ENCODE peak calls at places on chromosomes 3 and 15, in six cellular contexts. O, M, T, P, C and I are unnamed samples. For H3K4me1, the result is how much of the 10 kb centered on the place peaks cover.

GRCh38 chr3:149393355-149394165 is 16.1 kb upstream of the TM4SF1 start:
- DNase-seq in O (peak), M (peak), T (peak), P (peak), C (no peak), I (peak)

GRCh38 chr3:6229778-6230410 is 631.0 kb upstream of the GRM7 start:
- DNase-seq in O (no peak), M (peak), T (no peak), P (no peak), C (no peak), I (no peak)

GRCh38 chr3:125054436-125055164 is 1.2 kb downstream of the HEG1 start:
- DNase-seq in O (peak), M (peak), T (no peak), P (peak), C (no peak), I (no peak)

GRCh38 chr15:48440084-48440483 is 108.9 kb downstream of the DUT start:
- DNase-seq in O (peak), M (no peak), T (no peak), P (no peak), C (no peak), I (no peak)

GRCh38 chr3:154195620-154196366 is 74.6 kb downstream of the ARHGEF26 start:
- DNase-seq in O (no peak), M (no peak), T (no peak), P (no peak), C (no peak), I (no peak)

GRCh38 chr3:37243811-37244748 is 69.7 kb upstream of the LRRFIP2 start:
- DNase-seq in O (peak), M (no peak), T (peak), P (peak), C (peak), I (peak)

GRCh38 chr3:192215-192929 is 4.2 kb upstream of the CHL1 start:
- DNase-seq in O (no peak), M (no peak), T (peak), P (no peak), C (no peak), I (no peak)

GRCh38 chr3:10619989-10620832 is 114.8 kb upstream of the ATP2B2 start:
- DNase-seq in O (no peak), M (no peak), T (no peak), P (peak), C (no peak), I (no peak)

GRCh38 chr3:113214917-113215595 is 3.7 kb downstream of the BOC start:
- DNase-seq in O (no peak), M (no peak), T (no peak), P (no peak), C (no peak), I (no peak)

GRCh38 chr3:150449169-150449721 is 41.1 kb downstream of the TSC22D2 start:
- DNase-seq in O (no peak), M (no peak), T (no peak), P (no peak), C (no peak), I (no peak)

GRCh38 chr15:91196768-91197167 is 96.7 kb downstream of the SV2B start:
- DNase-seq in O (no peak), M (no peak), T (no peak), P (peak), C (no peak), I (no peak)

GRCh38 chr15:77542491-77543001 is 90.2 kb downstream of the LINGO1 start:
- DNase-seq in O (no peak), M (no peak), T (peak), P (no peak), C (no peak), I (no peak)

GRCh38 chr3:17359911-17360310 is 382.5 kb downstream of the TBC1D5 start:
- DNase-seq in O (no peak), M (no peak), T (no peak), P (no peak), C (no peak), I (no peak)

GRCh38 chr3:186180151-186180550 is 71.3 kb upstream of the ETV5 start:
- DNase-seq in O (no peak), M (no peak), T (no peak), P (no peak), C (no peak), I (no peak)

GRCh38 chr3:159904455-159904854 is 84.2 kb upstream of the IL12A start:
- DNase-seq in O (no peak), M (no peak), T (no peak), P (no peak), C (no peak), I (no peak)

GRCh38 chr3:143090486-143090885 is 29.1 kb upstream of the CHST2 start:
- DNase-seq in O (peak), M (no peak), T (no peak), P (peak), C (no peak), I (no peak)

DNA sequence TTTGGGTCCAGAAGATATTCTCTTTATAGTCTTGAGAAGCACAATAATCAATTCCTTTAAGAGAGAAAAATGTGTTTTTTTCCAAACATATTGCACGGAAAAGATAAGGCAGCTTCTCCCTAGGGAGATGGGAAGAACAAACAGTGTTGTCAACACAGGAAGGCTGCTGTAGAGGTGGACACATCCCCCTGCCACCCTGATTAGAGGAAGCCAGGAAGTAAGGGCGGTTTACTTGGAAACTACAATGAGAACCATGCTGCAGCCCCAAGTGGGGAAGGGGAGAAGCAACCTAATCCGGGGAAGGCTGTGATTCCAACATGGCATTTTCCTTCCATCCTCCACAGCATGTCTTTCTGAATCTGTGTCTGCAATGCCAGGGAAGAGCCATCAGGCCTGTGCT is 256.9 kb upstream of the TGFBR2 start:
- DNase-seq in O (no peak), M (no peak), T (no peak), P (no peak), C (no peak), I (no peak)
- H3K4me1 ChIP-seq in O (under half), M (under half), T (under half), P (half or more), C (half or more), I (under half)

GRCh38 chr3:47799733-47800132 is 3.2 kb upstream of the DHX30 start:
- DNase-seq in O (no peak), M (no peak), T (no peak), P (no peak), C (no peak), I (no peak)
- H3K4me1 ChIP-seq in O (under half), M (under half), T (under half), P (under half), C (under half), I (under half)

DNA sequence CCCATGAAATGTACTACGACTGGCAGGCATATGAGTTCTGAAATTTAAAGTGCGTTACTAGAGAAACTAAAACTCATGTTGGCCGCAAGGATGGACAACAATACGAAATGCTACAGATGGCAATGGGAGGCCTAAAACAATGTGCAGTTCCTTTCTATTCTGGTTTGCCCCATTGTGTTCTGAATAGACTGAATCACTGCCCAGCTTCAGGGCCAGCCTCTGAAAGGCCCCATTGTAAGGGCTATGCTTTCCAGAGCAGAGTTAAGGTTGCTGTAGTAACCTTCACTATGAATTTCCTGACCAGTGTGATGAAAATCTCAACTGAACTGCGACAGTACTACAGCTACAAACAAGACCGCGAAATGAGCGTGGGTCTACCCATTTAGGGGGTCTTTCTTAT is 80.3 kb downstream of the MYO1E start:
- DNase-seq in O (no peak), M (no peak), T (no peak), P (no peak), C (no peak), I (no peak)
- H3K4me1 ChIP-seq in O (under half), M (half or more), T (under half), P (under half), C (under half), I (under half)

GRCh38 chr3:64130436-64130835 is 94.8 kb downstream of the PRICKLE2 start:
- DNase-seq in O (no peak), M (no peak), T (no peak), P (no peak), C (no peak), I (no peak)

GRCh38 chr3:64134882-64135281 is 90.4 kb downstream of the PRICKLE2 start:
- DNase-seq in O (no peak), M (no peak), T (no peak), P (no peak), C (no peak), I (no peak)

GRCh38 chr3:64133991-64134390 is 91.3 kb downstream of the PRICKLE2 start:
- DNase-seq in O (no peak), M (no peak), T (no peak), P (no peak), C (no peak), I (no peak)

GRCh38 chr3:64131755-64132154 is 93.5 kb downstream of the PRICKLE2 start:
- DNase-seq in O (no peak), M (no peak), T (no peak), P (no peak), C (no peak), I (no peak)

DNA sequence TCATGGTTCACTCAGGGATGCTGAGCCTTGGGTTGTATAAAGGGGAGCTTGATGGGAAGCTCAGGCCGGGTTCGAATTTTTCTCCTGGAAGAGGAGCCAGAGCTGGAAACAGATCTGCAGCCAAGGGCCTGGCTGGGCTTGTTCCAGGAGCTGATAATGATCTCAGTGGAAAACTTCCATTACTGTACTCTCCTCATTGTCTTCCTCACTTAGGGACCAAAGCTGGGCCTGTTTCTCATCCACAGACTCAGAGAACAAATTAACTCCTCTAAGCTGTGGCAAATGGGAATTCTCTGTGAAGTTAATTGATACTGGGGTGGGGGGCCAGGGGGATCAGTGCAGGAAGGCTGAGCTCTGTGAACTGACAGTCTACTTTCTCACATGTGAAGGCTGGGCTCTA is 92.0 kb downstream of the PRICKLE2 start:
- DNase-seq in O (no peak), M (no peak), T (no peak), P (peak), C (no peak), I (no peak)
- H3K4me1 ChIP-seq in O (under half), M (under half), T (under half), P (under half), C (under half), I (under half)

DNA sequence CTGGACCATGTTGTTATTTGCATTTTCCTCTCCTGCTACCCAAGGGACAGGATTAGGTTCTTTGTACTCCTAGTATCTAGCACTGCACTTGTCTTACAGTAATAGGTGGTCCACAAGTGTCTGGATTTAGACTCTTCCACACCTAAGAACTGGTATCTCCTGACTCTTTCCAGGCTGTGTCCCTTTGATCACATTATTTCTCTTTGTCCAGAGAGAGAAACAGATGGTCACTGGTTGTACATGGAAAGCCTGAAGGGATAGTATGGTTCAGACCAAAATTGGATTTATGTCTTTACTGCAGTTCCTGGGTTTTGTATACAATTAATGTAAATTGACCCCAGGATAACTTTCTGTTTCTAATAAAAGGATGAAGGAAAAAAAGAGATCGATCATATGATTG is 64.0 kb downstream of the PDE8A start:
- DNase-seq in O (no peak), M (no peak), T (no peak), P (peak), C (no peak), I (no peak)
- H3K4me1 ChIP-seq in O (under half), M (under half), T (under half), P (under half), C (under half), I (under half)

DNA sequence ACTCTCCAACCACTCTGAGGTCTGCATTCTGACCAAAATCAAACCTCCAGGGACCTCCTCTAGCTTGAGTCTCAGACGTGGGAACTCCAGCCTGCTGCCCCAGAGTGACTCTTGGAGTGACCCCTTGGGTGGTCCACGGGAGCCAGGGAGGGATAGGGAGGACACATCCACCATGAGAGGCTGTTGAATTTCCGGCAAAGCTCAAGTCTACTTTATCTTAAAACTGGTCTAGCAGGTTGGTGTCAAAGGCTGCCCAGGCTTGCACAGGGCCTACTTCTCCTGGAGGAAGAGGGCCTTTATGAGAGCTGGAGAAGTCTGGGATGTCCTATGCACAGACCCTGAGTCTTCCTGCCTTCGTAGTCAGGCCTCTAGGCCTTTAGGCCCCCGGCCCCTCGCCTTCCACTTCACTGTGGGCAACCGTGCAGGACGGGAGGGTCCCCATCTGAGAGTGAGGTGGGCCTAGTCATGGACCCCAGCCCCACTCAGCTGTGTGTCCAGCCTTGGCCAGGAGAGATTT is 8.8 kb downstream of the CISH start:
- DNase-seq in O (no peak), M (no peak), T (no peak), P (no peak), C (no peak), I (peak)
- H3K4me1 ChIP-seq in O (half or more), M (under half), T (under half), P (under half), C (half or more), I (under half)

GRCh38 chr3:195115598-195115905 is 155.4 kb downstream of the XXYLT1 start:
- DNase-seq in O (no peak), M (no peak), T (no peak), P (no peak), C (no peak), I (no peak)
- H3K4me1 ChIP-seq in O (under half), M (under half), T (under half), P (under half), C (under half), I (under half)

GRCh38 chr3:187211532-187212274 is 14.4 kb downstream of the RTP1 start:
- DNase-seq in O (no peak), M (no peak), T (no peak), P (no peak), C (no peak), I (no peak)

GRCh38 chr3:187212705-187213104 is 15.4 kb downstream of the RTP1 start:
- DNase-seq in O (peak), M (no peak), T (no peak), P (no peak), C (no peak), I (no peak)

GRCh38 chr3:187210091-187210490 is 12.8 kb downstream of the RTP1 start:
- DNase-seq in O (no peak), M (no peak), T (no peak), P (no peak), C (no peak), I (no peak)

GRCh38 chr3:187209501-187209900 is 12.2 kb downstream of the RTP1 start:
- DNase-seq in O (no peak), M (no peak), T (no peak), P (no peak), C (no peak), I (no peak)

GRCh38 chr3:187210555-187211327 is 13.5 kb downstream of the RTP1 start:
- DNase-seq in O (no peak), M (no peak), T (no peak), P (no peak), C (no peak), I (no peak)
- H3K4me1 ChIP-seq in O (under half), M (under half), T (under half), P (under half), C (under half), I (under half)

DNA sequence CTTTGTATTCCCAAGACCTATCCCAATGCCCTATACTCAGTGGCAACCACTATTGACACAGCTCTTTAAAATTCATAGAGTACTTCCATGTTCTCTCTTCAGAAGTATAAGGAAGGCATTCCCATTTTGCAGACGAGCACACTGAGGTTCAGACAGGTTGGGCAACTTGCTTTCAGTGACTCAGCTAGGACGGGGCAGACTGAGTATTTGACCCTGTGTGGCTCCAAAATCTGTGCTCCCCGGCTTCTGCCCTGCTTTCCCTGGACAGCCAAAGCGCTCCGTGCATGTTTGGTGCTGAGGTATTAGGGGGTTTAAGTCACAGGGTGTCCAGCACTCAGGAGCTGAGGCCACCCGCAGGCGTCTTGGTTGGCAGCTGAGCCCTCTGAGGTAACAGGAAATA is 59.5 kb downstream of the CEMIP start:
- DNase-seq in O (no peak), M (no peak), T (no peak), P (no peak), C (no peak), I (no peak)
- H3K4me1 ChIP-seq in O (under half), M (under half), T (under half), P (under half), C (under half), I (under half)